ENCODE peak calls at places on chromosomes 12 and 14, in ten cellular contexts. One of them, this sample, is unnamed.

GRCh38 chr12:113220593-113221180 is 577 bp upstream of the TPCN1 start:
- DNase-seq in WERI-Rb-1: no peak
- DNase-seq in RWPE1: no peak
- DNase-seq in left lung: peak
- DNase-seq in dorsolateral prefrontal cortex: no peak
- DNase-seq in endothelial cell: peak
- DNase-seq in HFF-Myc: no peak
- DNase-seq in pancreas: no peak
- DNase-seq in neural crest cell: no peak
- DNase-seq in upper lobe of right lung: no peak
- DNase-seq in this sample: no peak

GRCh38 chr12:50017653-50018052 is 7.6 kb downstream of the RACGAP1 start:
- DNase-seq in upper lobe of right lung: no peak
- DNase-seq in neural crest cell: no peak
- DNase-seq in HFF-Myc: no peak
- DNase-seq in RWPE1: no peak
- DNase-seq in pancreas: no peak
- DNase-seq in dorsolateral prefrontal cortex: no peak
- DNase-seq in left lung: no peak
- DNase-seq in endothelial cell: no peak
- DNase-seq in WERI-Rb-1: no peak
- DNase-seq in this sample: no peak

GRCh38 chr14:94890755-94891154 is 120.8 kb upstream of the GSC start:
- DNase-seq in upper lobe of right lung: no peak
- DNase-seq in neural crest cell: no peak
- DNase-seq in left lung: no peak
- DNase-seq in RWPE1: no peak
- DNase-seq in WERI-Rb-1: no peak
- DNase-seq in HFF-Myc: no peak
- DNase-seq in pancreas: no peak
- DNase-seq in dorsolateral prefrontal cortex: no peak
- DNase-seq in endothelial cell: no peak
- DNase-seq in this sample: no peak

GRCh38 chr12:8950702-8951478 is 1.4 kb upstream of the M6PR start:
- DNase-seq in upper lobe of right lung: no peak
- DNase-seq in left lung: no peak
- DNase-seq in RWPE1: no peak
- DNase-seq in HFF-Myc: no peak
- DNase-seq in endothelial cell: no peak
- DNase-seq in dorsolateral prefrontal cortex: no peak
- DNase-seq in pancreas: no peak
- DNase-seq in WERI-Rb-1: no peak
- DNase-seq in neural crest cell: no peak
- DNase-seq in this sample: no peak

GRCh38 chr12:4106617-4107016 is 166.9 kb upstream of the CCND2 start:
- DNase-seq in HFF-Myc: no peak
- DNase-seq in upper lobe of right lung: no peak
- DNase-seq in dorsolateral prefrontal cortex: no peak
- DNase-seq in WERI-Rb-1: no peak
- DNase-seq in RWPE1: no peak
- DNase-seq in neural crest cell: no peak
- DNase-seq in left lung: no peak
- DNase-seq in pancreas: no peak
- DNase-seq in endothelial cell: no peak
- DNase-seq in this sample: no peak

GRCh38 chr14:29240046-29240445 is 473.5 kb downstream of the FOXG1 start:
- DNase-seq in WERI-Rb-1: no peak
- DNase-seq in upper lobe of right lung: no peak
- DNase-seq in dorsolateral prefrontal cortex: no peak
- DNase-seq in pancreas: no peak
- DNase-seq in left lung: no peak
- DNase-seq in neural crest cell: no peak
- DNase-seq in endothelial cell: no peak
- DNase-seq in RWPE1: peak
- DNase-seq in HFF-Myc: no peak
- DNase-seq in this sample: no peak

GRCh38 chr12:71315328-71315960 is 124.2 kb upstream of the LGR5 start:
- DNase-seq in RWPE1: no peak
- DNase-seq in left lung: no peak
- DNase-seq in endothelial cell: no peak
- DNase-seq in dorsolateral prefrontal cortex: no peak
- DNase-seq in upper lobe of right lung: no peak
- DNase-seq in pancreas: no peak
- DNase-seq in HFF-Myc: no peak
- DNase-seq in neural crest cell: no peak
- DNase-seq in WERI-Rb-1: peak
- DNase-seq in this sample: no peak

GRCh38 chr14:94935901-94936300 is 166.0 kb upstream of the GSC start:
- DNase-seq in RWPE1: no peak
- DNase-seq in left lung: peak
- DNase-seq in pancreas: no peak
- DNase-seq in WERI-Rb-1: no peak
- DNase-seq in HFF-Myc: no peak
- DNase-seq in neural crest cell: no peak
- DNase-seq in dorsolateral prefrontal cortex: no peak
- DNase-seq in endothelial cell: no peak
- DNase-seq in upper lobe of right lung: no peak
- DNase-seq in this sample: no peak

GRCh38 chr12:2958432-2959193 is 584 bp upstream of the TEAD4 start:
- DNase-seq in RWPE1: peak
- DNase-seq in upper lobe of right lung: peak
- DNase-seq in left lung: peak
- DNase-seq in neural crest cell: peak
- DNase-seq in pancreas: peak
- DNase-seq in HFF-Myc: peak
- DNase-seq in endothelial cell: peak
- DNase-seq in WERI-Rb-1: peak
- DNase-seq in dorsolateral prefrontal cortex: no peak
- DNase-seq in this sample: peak

GRCh38 chr12:2960432-2960956 is 1.3 kb downstream of the TEAD4 start:
- DNase-seq in neural crest cell: no peak
- DNase-seq in upper lobe of right lung: no peak
- DNase-seq in left lung: no peak
- DNase-seq in endothelial cell: peak
- DNase-seq in RWPE1: peak
- DNase-seq in HFF-Myc: no peak
- DNase-seq in WERI-Rb-1: no peak
- DNase-seq in pancreas: no peak
- DNase-seq in dorsolateral prefrontal cortex: no peak
- DNase-seq in this sample: no peak

GRCh38 chr12:2959194-2959507 is at the start of gene TEAD4:
- DNase-seq in RWPE1: peak
- DNase-seq in WERI-Rb-1: peak
- DNase-seq in pancreas: peak
- DNase-seq in dorsolateral prefrontal cortex: no peak
- DNase-seq in endothelial cell: peak
- DNase-seq in upper lobe of right lung: peak
- DNase-seq in HFF-Myc: no peak
- DNase-seq in neural crest cell: peak
- DNase-seq in left lung: peak
- DNase-seq in this sample: no peak

GRCh38 chr12:2960996-2961616 is 1.9 kb downstream of the TEAD4 start:
- DNase-seq in dorsolateral prefrontal cortex: no peak
- DNase-seq in WERI-Rb-1: no peak
- DNase-seq in upper lobe of right lung: no peak
- DNase-seq in HFF-Myc: no peak
- DNase-seq in RWPE1: no peak
- DNase-seq in neural crest cell: no peak
- DNase-seq in left lung: no peak
- DNase-seq in endothelial cell: peak
- DNase-seq in pancreas: no peak
- DNase-seq in this sample: no peak

DNA sequence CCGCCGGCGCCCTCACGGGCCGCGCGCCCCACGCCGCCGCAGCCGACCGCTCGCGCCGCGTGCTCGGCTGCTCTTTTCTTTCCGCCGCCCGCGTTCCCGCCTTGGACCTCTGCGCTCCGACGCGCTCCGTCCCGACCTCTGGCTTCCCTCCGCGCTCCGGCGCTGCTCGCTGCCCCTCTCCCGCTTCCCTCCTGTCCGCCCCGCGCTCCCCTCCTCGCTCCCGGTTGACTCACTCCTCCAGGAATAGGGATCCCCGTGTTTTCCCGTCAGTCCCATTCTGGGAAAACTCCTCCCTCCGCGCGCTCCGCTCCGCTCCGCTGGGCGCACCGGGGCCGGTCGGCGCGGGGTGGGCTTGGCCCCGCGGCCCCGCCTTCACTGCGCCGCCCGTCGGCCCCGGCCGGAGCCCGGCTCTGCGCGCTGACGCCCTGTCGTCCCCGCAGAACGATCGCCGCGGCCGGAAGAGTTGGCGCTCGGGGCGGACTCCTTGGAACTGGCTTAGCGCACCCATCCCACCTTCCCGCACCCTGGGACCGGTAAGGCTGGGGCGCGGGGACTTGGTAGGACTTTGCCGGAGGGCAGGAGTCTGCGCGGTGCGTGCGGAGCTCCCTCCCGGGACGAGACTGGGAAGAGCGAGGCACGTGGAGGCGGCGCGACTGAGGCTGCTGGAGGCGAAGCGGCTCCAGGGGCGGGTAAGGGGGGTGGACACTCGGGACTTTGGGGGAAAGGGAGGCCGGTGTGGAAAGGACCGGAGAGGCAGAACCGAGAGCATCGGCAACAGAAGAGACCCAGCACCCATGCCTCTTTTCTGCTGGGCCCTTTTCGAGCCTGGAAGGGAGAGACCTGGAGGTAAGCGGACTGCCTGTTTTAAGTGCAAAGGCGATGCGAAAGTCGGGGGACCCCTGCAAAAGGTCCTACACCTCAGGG is 573 bp downstream of the TEAD4 start:
- DNase-seq in endothelial cell: peak
- DNase-seq in dorsolateral prefrontal cortex: peak
- DNase-seq in left lung: peak
- DNase-seq in upper lobe of right lung: peak
- DNase-seq in HFF-Myc: no peak
- DNase-seq in neural crest cell: peak
- DNase-seq in RWPE1: peak
- DNase-seq in WERI-Rb-1: peak
- DNase-seq in pancreas: peak
- DNase-seq in this sample: peak
- TF ChIP-seq CTCF in endothelial cell: no peak
- TF ChIP-seq CTCF in dorsolateral prefrontal cortex: no peak
- TF ChIP-seq CTCF in left lung: no peak
- TF ChIP-seq CTCF in upper lobe of right lung: no peak
- TF ChIP-seq CTCF in HFF-Myc: no peak
- TF ChIP-seq CTCF in neural crest cell: no peak
- TF ChIP-seq CTCF in RWPE1: no peak
- TF ChIP-seq CTCF in WERI-Rb-1: no peak
- TF ChIP-seq CTCF in pancreas: no peak
- TF ChIP-seq CTCF in this sample: no peak

DNA sequence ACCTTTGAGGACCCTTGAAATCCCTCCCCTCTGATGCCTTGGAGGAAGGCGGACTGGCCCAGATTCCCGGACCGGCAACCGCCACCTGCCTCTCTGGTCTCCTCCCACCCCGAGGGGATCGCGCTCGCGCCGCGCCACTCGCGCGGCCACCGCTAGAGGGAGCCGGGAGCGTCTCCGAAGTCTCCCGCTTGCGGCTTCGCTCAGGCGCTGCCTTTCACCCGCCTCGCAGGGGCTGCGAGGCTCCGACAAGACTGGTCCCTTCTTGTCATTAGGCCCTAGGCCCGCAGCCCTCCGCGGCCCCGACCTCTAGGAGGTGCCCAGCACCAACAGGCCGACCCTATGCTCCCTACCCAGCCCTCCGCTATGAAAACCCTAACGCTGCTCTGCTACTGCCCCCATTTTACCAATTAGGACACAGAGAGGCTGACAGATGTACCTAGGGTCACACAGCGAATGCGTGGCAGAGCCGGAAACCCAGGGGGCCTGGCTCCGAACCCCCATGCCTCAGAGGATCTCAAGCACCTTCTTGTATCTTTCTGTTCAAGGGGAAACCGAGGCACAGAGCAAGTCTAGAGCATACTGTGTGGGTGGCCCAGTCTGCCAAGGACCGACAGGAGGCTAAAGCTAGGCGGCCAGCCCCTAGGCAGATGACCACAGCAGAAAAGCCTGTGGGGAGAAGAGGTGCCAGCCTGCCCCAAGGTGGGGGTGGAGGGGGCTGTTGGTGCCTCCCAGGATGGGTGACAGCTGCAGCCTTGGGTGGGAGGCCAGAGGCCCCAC is 21.4 kb upstream of the VSX2 start:
- DNase-seq in WERI-Rb-1: peak
- DNase-seq in endothelial cell: peak
- DNase-seq in dorsolateral prefrontal cortex: peak
- DNase-seq in HFF-Myc: peak
- DNase-seq in left lung: peak
- DNase-seq in pancreas: peak
- DNase-seq in RWPE1: peak
- DNase-seq in neural crest cell: peak
- DNase-seq in upper lobe of right lung: peak
- DNase-seq in this sample: peak
- TF ChIP-seq CTCF in WERI-Rb-1: peak
- TF ChIP-seq CTCF in endothelial cell: peak
- TF ChIP-seq CTCF in dorsolateral prefrontal cortex: peak
- TF ChIP-seq CTCF in HFF-Myc: peak
- TF ChIP-seq CTCF in left lung: peak
- TF ChIP-seq CTCF in pancreas: peak
- TF ChIP-seq CTCF in RWPE1: peak
- TF ChIP-seq CTCF in neural crest cell: peak
- TF ChIP-seq CTCF in upper lobe of right lung: peak
- TF ChIP-seq CTCF in this sample: peak

DNA sequence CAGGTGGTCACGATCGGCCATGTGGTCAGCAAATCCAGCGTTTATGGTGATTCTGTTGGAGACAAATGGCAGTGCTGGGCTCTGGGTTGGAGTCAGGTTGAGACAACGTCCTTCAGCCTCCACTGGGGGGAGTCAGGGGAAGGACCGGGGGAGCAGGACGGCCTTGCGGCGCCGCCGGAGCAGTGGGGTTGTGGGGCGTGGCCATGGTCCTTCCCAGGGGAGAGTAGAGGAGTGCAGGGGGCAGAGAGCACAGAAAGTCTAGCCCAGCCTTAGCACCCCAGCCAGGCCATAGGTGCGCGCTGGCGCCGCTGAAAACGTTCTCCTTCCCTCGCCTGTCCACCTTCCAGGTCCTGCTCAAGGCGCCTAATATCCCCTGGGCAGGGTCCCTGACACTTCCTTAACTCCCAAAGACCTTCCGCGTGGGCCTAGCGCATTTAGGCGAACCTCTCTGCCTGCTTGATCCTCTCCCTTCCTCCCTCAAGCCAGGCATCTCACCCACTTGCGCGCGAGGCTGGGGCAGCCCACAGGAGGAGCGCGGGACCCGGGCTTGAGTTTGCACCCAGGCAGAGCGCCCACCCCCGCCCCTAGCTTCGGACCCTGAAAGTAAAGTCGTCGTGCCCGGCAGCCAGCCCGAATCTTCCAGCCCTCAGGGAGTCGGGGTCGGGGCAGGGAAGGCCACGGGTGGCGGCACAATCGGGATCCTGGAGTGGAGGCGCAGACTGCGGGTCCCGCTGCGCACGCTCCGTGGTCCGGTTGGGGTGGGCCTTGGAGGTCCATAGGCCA is 3.1 kb upstream of the KIF26A start:
- DNase-seq in WERI-Rb-1: peak
- DNase-seq in upper lobe of right lung: peak
- DNase-seq in dorsolateral prefrontal cortex: peak
- DNase-seq in left lung: peak
- DNase-seq in endothelial cell: peak
- DNase-seq in pancreas: peak
- DNase-seq in RWPE1: peak
- DNase-seq in HFF-Myc: no peak
- DNase-seq in neural crest cell: peak
- DNase-seq in this sample: peak
- TF ChIP-seq CTCF in WERI-Rb-1: peak
- TF ChIP-seq CTCF in upper lobe of right lung: no peak
- TF ChIP-seq CTCF in dorsolateral prefrontal cortex: no peak
- TF ChIP-seq CTCF in left lung: no peak
- TF ChIP-seq CTCF in endothelial cell: peak
- TF ChIP-seq CTCF in pancreas: no peak
- TF ChIP-seq CTCF in RWPE1: no peak
- TF ChIP-seq CTCF in HFF-Myc: peak
- TF ChIP-seq CTCF in neural crest cell: peak
- TF ChIP-seq CTCF in this sample: no peak

GRCh38 chr12:52715416-52715815 is 12.1 kb upstream of the KRT77 start:
- DNase-seq in dorsolateral prefrontal cortex: no peak
- DNase-seq in RWPE1: no peak
- DNase-seq in endothelial cell: peak
- DNase-seq in left lung: no peak
- DNase-seq in HFF-Myc: no peak
- DNase-seq in upper lobe of right lung: peak
- DNase-seq in WERI-Rb-1: peak
- DNase-seq in pancreas: no peak
- DNase-seq in neural crest cell: no peak
- DNase-seq in this sample: no peak
- TF ChIP-seq CTCF in dorsolateral prefrontal cortex: no peak
- TF ChIP-seq CTCF in RWPE1: no peak
- TF ChIP-seq CTCF in endothelial cell: no peak
- TF ChIP-seq CTCF in left lung: peak
- TF ChIP-seq CTCF in HFF-Myc: no peak
- TF ChIP-seq CTCF in upper lobe of right lung: peak
- TF ChIP-seq CTCF in WERI-Rb-1: peak
- TF ChIP-seq CTCF in pancreas: no peak
- TF ChIP-seq CTCF in neural crest cell: peak
- TF ChIP-seq CTCF in this sample: no peak